ENCODE peak calls at places on chromosomes 13 and 19, in nine cellular contexts. J, X, N, A, P, C, H, U and F are unnamed samples. For H3K4me1, the result is how much of the 10 kb centered on the place peaks cover.

GRCh38 chr19:4369109-4369887 is 25.9 kb downstream of the MPND start:
- DNase-seq in X (peak), J (no peak), P (peak), N (peak), U (peak), C (no peak), H (peak), A (no peak), F (no peak)

GRCh38 chr13:98489446-98490194 is 87.3 kb downstream of the STK24 start:
- DNase-seq in N (no peak), C (no peak), A (no peak), H (no peak), J (no peak), U (no peak), P (no peak), X (peak), F (no peak)

GRCh38 chr19:45340232-45340898 is at the start of gene KLC3:
- DNase-seq in X (peak), C (no peak), P (peak), A (no peak), U (no peak), J (no peak), N (peak), H (peak), F (peak)

GRCh38 chr13:36259361-36260137 is 38.1 kb downstream of the CCDC169 start:
- DNase-seq in P (no peak), C (no peak), N (no peak), X (no peak), J (no peak), A (no peak), U (no peak), H (no peak), F (no peak)

GRCh38 chr13:99436686-99437416 is 64.4 kb upstream of the TM9SF2 start:
- DNase-seq in C (peak), X (peak), U (peak), N (peak), H (peak), P (peak), J (peak), A (peak), F (peak)

GRCh38 chr19:10719466-10719961 is 1.6 kb downstream of the DNM2 start:
- DNase-seq in P (no peak), N (no peak), A (no peak), U (no peak), H (no peak), J (no peak), X (no peak), C (no peak), F (no peak)

GRCh38 chr19:4870025-4870700 is 2.7 kb upstream of the PLIN3 start:
- DNase-seq in J (peak), A (peak), U (no peak), X (no peak), N (peak), P (peak), C (peak), H (peak), F (peak)

GRCh38 chr13:97067342-97067895 is 73.1 kb upstream of the OXGR1 start:
- DNase-seq in X (no peak), C (no peak), H (no peak), J (no peak), U (no peak), A (no peak), N (no peak), P (no peak), F (no peak)

GRCh38 chr19:391726-392374 is 17.1 kb downstream of the C2CD4C start:
- DNase-seq in A (no peak), P (no peak), C (no peak), U (peak), H (no peak), X (no peak), J (no peak), N (no peak), F (no peak)

GRCh38 chr19:2087621-2088100 is 8.5 kb downstream of the MOB3A start:
- DNase-seq in A (no peak), N (no peak), X (peak), U (no peak), J (no peak), H (no peak), C (no peak), P (no peak), F (no peak)

GRCh38 chr13:92317066-92317465 is 909.5 kb upstream of the GPC6 start:
- DNase-seq in H (no peak), X (no peak), A (peak), J (no peak), P (no peak), U (no peak), C (peak), N (no peak), F (no peak)

GRCh38 chr13:109166807-109167206 is 537.4 kb downstream of the MYO16 start:
- DNase-seq in J (no peak), A (no peak), P (no peak), H (no peak), X (no peak), C (no peak), N (no peak), U (no peak), F (no peak)

GRCh38 chr13:27960362-27961226 is 8.5 kb downstream of the CDX2 start:
- DNase-seq in X (no peak), A (no peak), C (peak), N (peak), J (no peak), H (peak), P (no peak), U (no peak), F (peak)

GRCh38 chr13:40187836-40188591 is 478.4 kb downstream of the FOXO1 start:
- DNase-seq in P (no peak), C (no peak), J (peak), A (no peak), N (no peak), H (no peak), X (no peak), U (no peak), F (no peak)

GRCh38 chr19:43555185-43555770 is 20.0 kb downstream of the XRCC1 start:
- DNase-seq in C (peak), H (peak), A (peak), X (peak), P (peak), N (peak), U (peak), J (peak), F (peak)

GRCh38 chr13:87093399-87093798 is 577.8 kb upstream of the SLITRK5 start:
- DNase-seq in U (no peak), P (no peak), C (no peak), A (peak), J (no peak), X (no peak), H (no peak), N (no peak), F (no peak)

GRCh38 chr19:16035601-16036297 is 40.5 kb upstream of the TPM4 start:
- DNase-seq in H (no peak), X (no peak), U (no peak), A (no peak), P (no peak), J (no peak), N (no peak), C (no peak), F (no peak)

GRCh38 chr13:91247768-91248167 is 99.7 kb upstream of the MIR17HG start:
- DNase-seq in A (no peak), H (no peak), P (no peak), J (no peak), X (peak), U (no peak), N (no peak), C (peak), F (no peak)
- TF ChIP-seq CTCF in A (peak), H (no peak), P (peak), J (no peak), X (no peak), U (peak), N (no peak), C (no peak), F (peak)

DNA sequence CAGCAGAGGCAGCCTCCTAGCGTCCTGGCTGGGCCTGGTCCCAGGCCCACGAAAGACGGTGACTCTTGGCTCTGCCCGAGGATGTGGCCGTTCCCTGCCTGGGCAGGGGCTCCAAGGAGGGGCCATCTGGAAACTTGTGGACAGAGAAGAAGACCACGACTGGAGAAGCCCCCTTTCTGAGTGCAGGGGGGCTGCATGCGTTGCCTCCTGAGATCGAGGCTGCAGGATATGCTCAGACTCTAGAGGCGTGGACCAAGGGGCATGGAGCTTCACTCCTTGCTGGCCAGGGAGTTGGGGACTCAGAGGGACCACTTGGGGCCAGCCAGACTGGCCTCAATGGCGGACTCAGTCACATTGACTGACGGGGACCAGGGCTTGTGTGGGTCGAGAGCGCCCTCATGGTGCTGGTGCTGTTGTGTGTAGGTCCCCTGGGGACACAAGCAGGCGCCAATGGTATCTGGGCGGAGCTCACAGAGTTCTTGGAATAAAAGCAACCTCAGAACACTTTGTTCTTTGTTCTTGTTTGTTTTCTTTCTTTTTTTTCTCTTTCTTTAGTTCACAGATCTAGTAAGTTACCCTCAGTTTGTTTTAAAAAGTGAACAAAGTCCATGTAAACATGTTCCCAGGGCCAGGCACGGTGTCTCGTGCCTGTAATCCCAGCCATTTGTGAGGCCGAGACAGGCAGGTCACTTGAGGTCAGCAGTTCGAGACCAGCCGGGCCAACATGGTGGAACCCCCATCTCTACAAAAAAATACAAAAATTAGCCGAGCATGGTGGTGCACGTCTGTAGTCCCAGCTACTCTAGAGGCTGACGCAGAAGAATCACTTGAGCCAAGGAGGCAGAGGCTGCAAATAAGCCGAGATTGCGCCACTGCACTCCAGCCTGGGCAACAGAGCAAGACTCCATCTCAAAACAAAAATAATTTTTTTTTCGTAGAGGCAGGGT is 10.2 kb downstream of the ANGPTL4 start:
- DNase-seq in C (peak), U (no peak), H (peak), A (no peak), X (no peak), P (no peak), J (no peak), N (no peak), F (no peak)
- H3K4me1 ChIP-seq in C (under half), U (under half), H (under half), A (under half), X (under half), P (under half), J (under half), N (under half), F (under half)

GRCh38 chr19:50708179-50708879 is 11.3 kb downstream of the SHANK1 start:
- DNase-seq in H (no peak), J (no peak), N (no peak), A (peak), X (no peak), U (no peak), P (no peak), C (peak), F (no peak)
- TF ChIP-seq CTCF in H (no peak), J (no peak), N (no peak), A (no peak), X (peak), U (no peak), P (no peak), C (no peak), F (no peak)

DNA sequence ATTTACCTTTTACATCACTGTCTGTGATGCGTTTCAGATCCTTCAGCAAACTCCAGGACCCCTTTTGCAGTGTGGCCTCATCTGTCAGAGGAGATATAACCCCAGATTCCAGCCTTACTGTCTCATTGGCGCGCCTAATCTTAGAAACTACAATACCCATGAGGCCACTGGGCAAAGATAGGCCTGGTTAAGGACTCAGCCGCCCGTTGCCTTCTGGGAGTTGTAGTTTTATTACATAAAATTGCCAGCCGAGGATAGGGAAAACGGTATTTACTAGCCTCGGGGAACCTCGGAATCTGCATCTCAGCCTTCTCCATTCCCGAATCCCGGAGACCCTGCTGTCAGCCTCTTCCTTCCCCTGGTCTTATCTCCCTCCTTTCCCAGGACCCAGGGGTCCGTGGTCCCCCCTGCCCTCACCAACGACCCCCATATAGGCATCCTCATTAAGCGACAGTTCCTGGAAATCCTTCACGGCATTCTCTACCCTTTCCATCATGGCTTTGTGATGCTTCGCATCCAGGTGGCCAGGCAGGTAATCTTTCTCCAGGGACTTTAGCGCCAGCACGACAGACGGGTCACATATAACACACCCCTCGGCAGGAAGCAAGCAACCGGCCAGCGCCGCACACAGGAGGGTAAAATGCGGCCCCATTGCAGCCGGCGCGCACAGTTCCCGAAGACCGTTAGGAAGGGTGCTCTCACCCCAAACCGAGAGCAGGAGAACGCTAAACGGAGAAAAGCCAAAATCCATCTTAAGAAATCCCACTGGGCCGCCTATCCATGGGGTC is 1.3 kb downstream of the IZUMO1 start:
- DNase-seq in A (peak), P (peak), U (peak), H (peak), N (peak), J (peak), C (peak), X (peak), F (peak)
- H3K4me1 ChIP-seq in A (under half), P (under half), U (under half), H (under half), N (under half), J (under half), C (under half), X (under half), F (under half)

GRCh38 chr13:46289260-46289955 is 77.7 kb downstream of the LRRC63 start:
- DNase-seq in C (no peak), H (no peak), N (no peak), X (no peak), A (no peak), P (no peak), U (no peak), J (no peak), F (no peak)
- TF ChIP-seq CTCF in C (no peak), H (no peak), N (no peak), X (peak), A (no peak), P (no peak), U (no peak), J (no peak), F (no peak)

GRCh38 chr13:111183087-111183645 is 68.1 kb downstream of the ARHGEF7 start:
- DNase-seq in U (no peak), A (no peak), H (no peak), P (no peak), N (no peak), X (no peak), C (no peak), J (no peak), F (no peak)
- H3K4me1 ChIP-seq in U (under half), A (under half), H (under half), P (under half), N (under half), X (half or more), C (under half), J (under half), F (under half)

DNA sequence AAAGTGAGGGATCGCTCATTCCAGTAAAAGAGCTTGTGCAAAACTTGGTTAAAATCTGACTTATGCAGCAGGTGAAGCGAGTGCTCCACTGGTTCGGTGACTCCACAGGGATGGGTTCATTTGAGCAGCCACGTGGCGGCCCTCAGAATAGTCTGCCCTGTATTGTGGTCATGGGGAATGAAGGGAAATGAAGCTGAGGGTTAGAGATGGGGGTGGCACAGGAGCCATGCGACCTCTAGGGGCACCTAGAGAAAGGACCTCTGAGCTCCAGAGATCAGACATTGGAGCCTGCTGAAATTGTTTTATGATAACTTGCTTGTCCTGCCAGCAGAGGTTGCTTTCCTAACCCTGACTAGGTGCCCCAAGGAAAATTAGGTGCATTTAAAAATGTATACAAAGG is 26.6 kb downstream of the CBY2 start:
- DNase-seq in U (no peak), X (peak), J (no peak), P (no peak), C (peak), N (no peak), H (no peak), A (no peak), F (peak)
- TF ChIP-seq CTCF in U (no peak), X (peak), J (no peak), P (peak), C (no peak), N (no peak), H (no peak), A (no peak), F (peak)